ENCODE peak calls at places on chromosomes 1 and 21, in seven cellular contexts. Q is anterior cingulate cortex; K is NCI-H774; B is posterior cingulate gyrus; C is brain microvascular endothelial cell; E is activated CD4-positive, alpha-beta T cell treated with anti-CD3 and anti-CD28 coated beads, Interleukin-2, amount 50 U/mL, for 1 hour; T is AML-193. M is an unnamed sample.
A peak's percentile ranks its signal among the peaks of the same experiment; 100 is the strongest.

GRCh38 chr1:93448983-93449805 is 1.3 kb downstream of the FNBP1L start:
- DNase-seq in B (no peak), T (no peak), K (peak; percentile 38), Q (no peak), C (no peak), E (no peak), M (peak; percentile 33)

GRCh38 chr21:33980276-33980916 is 64.8 kb upstream of the ATP5PO start:
- DNase-seq in T (peak; percentile 33), E (no peak), K (no peak), B (no peak), Q (no peak), C (no peak), M (no peak)

GRCh38 chr21:36325373-36326010 is 5.5 kb downstream of the MORC3 start:
- DNase-seq in B (no peak), K (no peak), Q (no peak), T (no peak), C (no peak), E (no peak), M (no peak)

GRCh38 chr1:51284487-51284954 is 45.8 kb downstream of the TTC39A start:
- DNase-seq in E (no peak), B (no peak), C (peak; percentile 33), K (no peak), Q (no peak), T (no peak), M (no peak)

GRCh38 chr1:22111620-22112019 is 31.3 kb downstream of the WNT4 start:
- DNase-seq in E (no peak), Q (no peak), B (no peak), T (no peak), C (peak; percentile 40), K (no peak), M (no peak)

GRCh38 chr1:97379387-97380075 is 541.3 kb downstream of the DPYD start:
- DNase-seq in Q (no peak), K (no peak), T (no peak), E (no peak), B (no peak), C (no peak), M (no peak)

GRCh38 chr1:1336931-1337792 is 6.1 kb downstream of the TAS1R3 start:
- DNase-seq in C (no peak), E (no peak), B (no peak), Q (no peak), K (no peak), T (no peak), M (no peak)

GRCh38 chr1:48977273-48977672 is 200.6 kb upstream of the BEND5 start:
- DNase-seq in Q (no peak), K (no peak), C (no peak), T (no peak), B (no peak), E (no peak), M (no peak)

GRCh38 chr1:96721382-96722160 is at the start of gene PTBP2:
- DNase-seq in Q (peak; percentile 78), C (peak; percentile 65), B (peak; percentile 94), T (peak; percentile 72), E (peak; percentile 80), K (peak; percentile 85), M (peak; percentile 41)

GRCh38 chr1:51346086-51346942 is 16.0 kb upstream of the TTC39A start:
- DNase-seq in Q (no peak), T (no peak), K (no peak), E (no peak), C (no peak), B (no peak), M (no peak)

GRCh38 chr1:44720281-44720680 is 10.7 kb downstream of the RNU5D-1 start:
- DNase-seq in K (no peak), T (no peak), C (no peak), B (no peak), E (no peak), Q (no peak), M (no peak)

GRCh38 chr1:207791290-207791689 is 39.4 kb downstream of the CD46 start:
- DNase-seq in E (no peak), B (no peak), C (no peak), T (no peak), Q (no peak), K (no peak), M (no peak)

GRCh38 chr1:173914366-173914871 is 2.7 kb downstream of the SERPINC1 start:
- DNase-seq in K (no peak), E (peak; percentile 9), T (peak; percentile 11), B (no peak), Q (no peak), C (peak; percentile 20), M (peak; percentile 2)

GRCh38 chr1:46134660-46135331 is 2.4 kb upstream of the PIK3R3 start:
- DNase-seq in T (no peak), C (peak; percentile 34), K (peak; percentile 42), E (no peak), B (no peak), Q (no peak), M (no peak)

GRCh38 chr1:207805841-207806421 is 54.1 kb downstream of the CD46 start:
- DNase-seq in Q (peak; percentile 63), T (no peak), C (peak; percentile 97), E (no peak), K (no peak), B (peak; percentile 95), M (no peak)

GRCh38 chr1:113118266-113118665 is 45.3 kb downstream of the LRIG2 start:
- DNase-seq in K (no peak), E (no peak), B (no peak), C (no peak), T (no peak), Q (no peak), M (no peak)

GRCh38 chr1:155645648-155646047 is 35.6 kb downstream of the MSTO1 start:
- DNase-seq in B (no peak), T (no peak), C (no peak), E (no peak), Q (no peak), K (no peak), M (no peak)

GRCh38 chr1:161835963-161836362 is 69.8 kb downstream of the ATF6 start:
- DNase-seq in T (no peak), E (no peak), Q (no peak), B (no peak), K (no peak), C (no peak), M (no peak)

GRCh38 chr1:17067465-17068245 is 13.8 kb upstream of the SDHB start:
- DNase-seq in E (no peak), Q (peak; percentile 35), K (no peak), B (peak; percentile 69), T (no peak), C (no peak), M (no peak)

GRCh38 chr1:2981388-2981787 is 39.9 kb upstream of the ACTRT2 start:
- DNase-seq in K (no peak), C (no peak), B (no peak), E (no peak), T (no peak), Q (no peak), M (no peak)

GRCh38 chr1:155012052-155012546 is 9.5 kb downstream of the ZBTB7B start:
- DNase-seq in Q (peak; percentile 87), C (no peak), B (peak; percentile 94), T (no peak), K (peak; percentile 62), E (no peak), M (peak; percentile 6)

GRCh38 chr1:2527553-2527860 is 1.1 kb upstream of the PANK4 start:
- DNase-seq in B (no peak), K (no peak), Q (no peak), E (no peak), T (no peak), C (no peak), M (no peak)

GRCh38 chr1:91440845-91441244 is 36.2 kb upstream of the HFM1 start:
- DNase-seq in B (no peak), T (peak; percentile 50), C (no peak), K (no peak), E (no peak), Q (no peak), M (no peak)

GRCh38 chr1:202207292-202207691 is 13.7 kb downstream of the LGR6 start:
- DNase-seq in E (no peak), T (no peak), Q (no peak), K (no peak), B (no peak), C (peak; percentile 69), M (no peak)

GRCh38 chr1:11799099-11799498 is 6.7 kb downstream of the MTHFR start:
- DNase-seq in T (no peak), Q (no peak), E (no peak), K (no peak), C (no peak), B (no peak), M (no peak)

GRCh38 chr1:29211086-29212030 is 19.4 kb downstream of the MECR start:
- DNase-seq in Q (no peak), T (no peak), E (no peak), K (peak; percentile 10), B (no peak), C (no peak), M (no peak)

GRCh38 chr1:180773210-180773865 is 139.4 kb upstream of the KIAA1614 start:
- DNase-seq in Q (no peak), E (no peak), K (no peak), B (no peak), C (no peak), T (no peak), M (no peak)

GRCh38 chr1:26723013-26723991 is 27.5 kb downstream of the ARID1A start:
- DNase-seq in T (no peak), K (peak; percentile 35), Q (peak; percentile 61), C (peak; percentile 94), B (peak; percentile 93), E (peak; percentile 23), M (peak; percentile 31)

GRCh38 chr1:195594773-195595172 is 1013.5 kb downstream of the KCNT2 start:
- DNase-seq in B (no peak), C (no peak), Q (no peak), E (no peak), T (no peak), K (no peak), M (no peak)

GRCh38 chr21:44956356-44957046 is 16.7 kb downstream of the SLX9 start:
- DNase-seq in E (no peak), B (peak; percentile 47), C (no peak), K (no peak), Q (no peak), T (no peak), M (no peak)

GRCh38 chr1:163094589-163094988 is 25.4 kb downstream of the RGS4 start:
- DNase-seq in Q (no peak), K (no peak), T (no peak), B (no peak), E (no peak), C (no peak), M (no peak)

GRCh38 chr1:241632987-241633386 is 7.2 kb downstream of the CHML start:
- DNase-seq in T (no peak), C (no peak), E (no peak), K (no peak), B (no peak), Q (no peak), M (no peak)

GRCh38 chr1:229296541-229296941 is 25.6 kb downstream of the RAB4A start:
- DNase-seq in C (peak; percentile 72), K (no peak), E (no peak), Q (no peak), T (no peak), B (no peak), M (no peak)

GRCh38 chr1:81509619-81510018 is 291.1 kb upstream of the ADGRL2 start:
- DNase-seq in Q (no peak), B (no peak), E (no peak), K (no peak), C (no peak), T (no peak), M (no peak)

GRCh38 chr1:220497220-220497756 is 30.6 kb upstream of the MARK1 start:
- DNase-seq in C (no peak), Q (no peak), K (no peak), T (no peak), E (no peak), B (no peak), M (no peak)

GRCh38 chr1:226034482-226034881 is 28.0 kb upstream of the H3-3A start:
- DNase-seq in Q (peak; percentile 35), E (no peak), C (peak; percentile 89), K (no peak), B (peak; percentile 74), T (peak; percentile 97), M (no peak)

GRCh38 chr1:40754201-40754600 is 29.4 kb upstream of the KCNQ4 start:
- DNase-seq in B (no peak), E (no peak), K (no peak), T (no peak), C (no peak), Q (no peak), M (no peak)

GRCh38 chr1:243301059-243301458 is 45.2 kb downstream of the SDCCAG8 start:
- DNase-seq in C (no peak), K (no peak), Q (no peak), B (no peak), E (no peak), T (no peak), M (no peak)